ENCODE peak calls at places on chromosome 20, in seven cellular contexts. S is heart left ventricle, W is NB4, Y is right lobe of liver, D is GM12891, P is Peyer's patch, A is A549. X is an unnamed sample.

GRCh38 chr20:52035977-52036376 is 155.6 kb downstream of the ZFP64 start:
- DNase-seq in Y (no peak), D (no peak), A (no peak), P (no peak), W (no peak), S (no peak), X (no peak)

GRCh38 chr20:8424010-8424409 is 291.9 kb downstream of the PLCB1 start:
- DNase-seq in D (no peak), P (no peak), Y (no peak), A (no peak), S (no peak), W (no peak), X (no peak)

GRCh38 chr20:10115021-10115420 is 80.2 kb downstream of the ANKEF1 start:
- DNase-seq in S (no peak), A (no peak), P (no peak), D (no peak), Y (no peak), W (no peak), X (no peak)

GRCh38 chr20:6836821-6837374 is 69.4 kb downstream of the BMP2 start:
- DNase-seq in P (no peak), S (no peak), A (no peak), D (no peak), Y (no peak), W (no peak), X (no peak)

GRCh38 chr20:7924692-7925091 is 15.6 kb downstream of the HAO1 start:
- DNase-seq in A (no peak), P (no peak), Y (no peak), S (no peak), W (peak; percentile 57), D (no peak), X (no peak)

GRCh38 chr20:57509665-57510237 is 15.2 kb downstream of the CTCFL start:
- DNase-seq in P (no peak), Y (no peak), W (peak; percentile 65), D (no peak), A (peak; percentile 45), S (no peak), X (peak; percentile 50)

GRCh38 chr20:20265210-20265609 is 102.7 kb upstream of the INSM1 start:
- DNase-seq in S (no peak), D (no peak), P (no peak), Y (no peak), A (no peak), W (no peak), X (no peak)

GRCh38 chr20:8932192-8933150 is 136.4 kb upstream of the PLCB4 start:
- DNase-seq in P (no peak), D (no peak), A (peak; percentile 42), W (no peak), Y (no peak), S (no peak), X (no peak)

GRCh38 chr20:19540401-19540800 is 217.7 kb upstream of the RIN2 start:
- DNase-seq in Y (no peak), W (no peak), D (no peak), A (no peak), P (peak; percentile 17), S (no peak), X (no peak)

GRCh38 chr20:3687655-3688054 is 5.8 kb upstream of the ADAM33 start:
- DNase-seq in Y (no peak), P (no peak), D (no peak), S (no peak), W (peak; percentile 40), A (peak; percentile 69), X (no peak)

GRCh38 chr20:61529354-61529753 is 277.3 kb downstream of the CDH4 start:
- DNase-seq in W (no peak), P (no peak), A (no peak), D (no peak), Y (peak; percentile 2), S (no peak), X (no peak)

GRCh38 chr20:34473262-34473883 is 42.8 kb upstream of the DYNLRB1 start:
- DNase-seq in S (peak; percentile 49), A (peak; percentile 74), Y (peak; percentile 60), P (no peak), D (peak; percentile 22), W (peak; percentile 77), X (peak; percentile 66)

GRCh38 chr20:62032606-62033368 is 32.9 kb downstream of the TAF4 start:
- DNase-seq in A (no peak), D (no peak), P (no peak), W (no peak), S (no peak), Y (peak; percentile 37), X (peak; percentile 13)

GRCh38 chr20:38450412-38450975 is 15.4 kb upstream of the SNHG17 start:
- DNase-seq in S (no peak), Y (no peak), D (no peak), A (no peak), P (no peak), W (no peak), X (no peak)

GRCh38 chr20:57278457-57278856 is 12.0 kb upstream of the BMP7 start:
- DNase-seq in W (no peak), A (no peak), Y (no peak), S (no peak), P (no peak), D (no peak), X (no peak)

GRCh38 chr20:40970218-40970617 is 58.4 kb upstream of the TOP1 start:
- DNase-seq in D (no peak), P (peak; percentile 9), A (no peak), W (no peak), S (no peak), Y (no peak), X (no peak)

GRCh38 chr20:8299921-8300320 is 167.9 kb downstream of the PLCB1 start:
- DNase-seq in D (no peak), P (no peak), Y (no peak), W (no peak), S (no peak), A (peak; percentile 7), X (no peak)

GRCh38 chr20:19658137-19658536 is 99.9 kb upstream of the RIN2 start:
- DNase-seq in D (no peak), A (no peak), S (no peak), Y (no peak), P (peak; percentile 69), W (peak; percentile 71), X (no peak)

GRCh38 chr20:32534661-32535240 is 50.4 kb downstream of the NOL4L start:
- DNase-seq in Y (no peak), A (no peak), P (peak; percentile 69), W (peak; percentile 47), D (no peak), S (no peak), X (no peak)

GRCh38 chr20:1803216-1804128 is 91.7 kb upstream of the SIRPA start:
- DNase-seq in Y (peak; percentile 75), D (peak; percentile 69), P (peak; percentile 81), A (no peak), S (peak; percentile 79), W (peak; percentile 97), X (no peak)

GRCh38 chr20:13492001-13492480 is 146.7 kb downstream of the TASP1 start:
- DNase-seq in D (no peak), P (no peak), W (no peak), A (peak; percentile 31), Y (no peak), S (no peak), X (no peak)

DNA sequence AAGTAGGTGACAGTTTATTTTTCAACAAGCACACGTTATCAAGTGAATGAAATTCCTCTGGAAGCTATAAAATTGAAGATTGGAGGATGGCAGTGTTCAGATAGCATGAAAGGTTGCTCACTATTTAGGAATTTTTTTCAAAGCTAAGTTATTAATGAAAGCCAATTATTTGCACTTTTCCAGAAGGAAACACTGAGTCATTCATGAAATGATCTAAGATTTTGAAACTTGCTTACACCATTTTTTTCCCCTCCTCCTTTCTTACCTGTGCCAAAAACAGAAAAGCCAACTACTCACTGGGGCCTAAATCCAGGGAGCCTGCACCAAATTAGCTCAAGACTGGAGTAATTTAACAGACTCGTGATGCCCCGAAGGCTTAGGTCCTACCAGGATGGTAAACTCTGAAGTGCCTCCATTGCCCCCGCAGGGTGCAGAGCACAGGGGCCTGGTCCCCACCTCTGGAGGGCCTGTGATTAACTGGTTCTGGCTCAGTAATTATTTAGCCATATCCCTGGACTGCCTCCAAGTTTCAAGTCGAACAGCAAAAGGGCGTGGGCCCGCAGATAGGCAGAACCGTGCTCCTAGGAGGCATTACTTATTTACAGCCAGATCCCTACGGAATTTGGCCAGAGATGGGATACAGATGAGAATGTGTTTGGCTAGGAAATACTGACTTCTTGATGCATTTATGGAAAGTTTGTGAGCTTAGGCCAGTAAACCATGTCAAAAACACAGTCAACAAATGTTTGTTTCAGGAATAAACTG is 28.0 kb upstream of the ZNF217 start:
- DNase-seq in W (peak; percentile 58), A (peak; percentile 96), D (no peak), Y (peak; percentile 64), P (no peak), S (peak; percentile 33), X (peak; percentile 86)
- TF ChIP-seq POLR2A in W (no peak), A (no peak), D (no peak), Y (peak; percentile 14), P (no peak), S (no peak), X (peak; percentile 22)

DNA sequence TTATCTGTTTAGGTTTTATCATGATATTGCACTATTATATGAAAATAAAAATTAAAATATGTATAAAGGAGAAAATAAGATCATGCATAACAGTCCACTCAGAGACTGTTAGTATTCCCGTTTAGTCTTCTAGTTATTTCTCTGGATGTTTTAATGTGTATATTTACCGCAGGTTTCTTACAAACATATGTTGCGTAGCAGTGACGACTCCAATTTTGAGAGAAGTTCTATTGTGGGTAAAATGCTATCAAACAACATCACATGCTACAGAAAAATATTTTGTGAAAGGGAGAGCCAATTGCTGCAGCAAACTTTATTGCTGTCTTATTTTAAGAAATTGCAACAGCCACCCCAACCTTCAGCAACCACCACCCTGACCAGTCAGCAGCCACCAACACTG is 72.4 kb upstream of the NXT1 start:
- DNase-seq in A (no peak), D (no peak), Y (no peak), P (no peak), S (no peak), W (peak; percentile 25), X (no peak)
- TF ChIP-seq POLR2A in A (no peak), D (no peak), Y (no peak), P (no peak), S (no peak), W (no peak), X (no peak)

DNA sequence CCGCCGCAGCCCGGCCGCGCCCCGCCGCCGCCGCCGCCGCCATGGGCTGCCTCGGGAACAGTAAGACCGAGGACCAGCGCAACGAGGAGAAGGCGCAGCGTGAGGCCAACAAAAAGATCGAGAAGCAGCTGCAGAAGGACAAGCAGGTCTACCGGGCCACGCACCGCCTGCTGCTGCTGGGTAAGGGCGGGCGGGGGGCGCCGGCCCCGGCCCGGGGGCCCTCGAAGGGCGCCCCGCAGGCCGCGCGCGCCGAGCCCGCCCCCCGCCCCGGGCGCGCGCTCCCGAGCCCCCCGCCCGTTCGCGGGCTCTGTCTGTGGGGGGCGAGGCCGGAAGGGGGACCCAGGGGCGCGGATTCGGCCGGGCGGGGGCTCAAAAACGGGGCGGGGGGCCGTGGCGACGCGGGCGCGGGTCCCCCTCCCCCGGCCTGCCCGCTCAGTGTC is 39.2 kb downstream of the GNAS start:
- DNase-seq in W (peak; percentile 70), P (no peak), D (peak; percentile 22), A (peak; percentile 42), S (no peak), Y (no peak), X (peak; percentile 75)
- TF ChIP-seq POLR2A in W (no peak), P (no peak), D (no peak), A (no peak), S (no peak), Y (no peak), X (no peak)

GRCh38 chr20:18137412-18138265 is at the start of the genes KAT14 and PET117:
- DNase-seq in W (peak; percentile 98), P (peak; percentile 84), S (peak; percentile 93), Y (peak; percentile 93), D (peak; percentile 74), A (peak; percentile 94), X (peak; percentile 96)
- TF ChIP-seq POLR2A in W (peak; percentile 92), P (peak; percentile 86), S (no peak), Y (peak; percentile 72), D (peak; percentile 76), A (peak; percentile 86), X (peak; percentile 87)